ENCODE peak calls at places on chromosomes 12 and 14, in ten cellular contexts. G is Peyer's patch, L is HCT116, N is AG10803, F is choroid plexus epithelial cell, V is neural progenitor cell, O is suprapubic skin, D is fibroblast of pulmonary artery, S is fibroblast of villous mesenchyme, Z is fibroblast of the aortic adventitia. A is an unnamed sample.

GRCh38 chr12:53427905-53428594 is 4.4 kb downstream of the AMHR2 start:
- DNase-seq in G (no peak), L (peak), N (peak), F (peak), V (no peak), O (no peak), D (peak), S (peak), Z (peak), A (peak)

GRCh38 chr14:50008562-50009355 is 107.6 kb downstream of the VCPKMT start:
- DNase-seq in G (no peak), L (no peak), N (no peak), F (peak), V (no peak), O (no peak), D (no peak), S (no peak), Z (no peak), A (no peak)

GRCh38 chr14:79571361-79571760 is 639.9 kb downstream of the DIO2 start:
- DNase-seq in G (no peak), L (no peak), N (no peak), F (peak), V (peak), O (no peak), D (peak), S (no peak), Z (no peak), A (no peak)

GRCh38 chr14:77557391-77557790 is 58.8 kb upstream of the ISM2 start:
- DNase-seq in G (no peak), L (no peak), N (no peak), F (no peak), V (no peak), O (no peak), D (no peak), S (no peak), Z (no peak), A (no peak)

GRCh38 chr12:25023808-25024207 is 74.9 kb upstream of the BCAT1 start:
- DNase-seq in G (no peak), L (no peak), N (no peak), F (no peak), V (no peak), O (no peak), D (no peak), S (no peak), Z (no peak), A (no peak)

GRCh38 chr14:34081576-34082136 is 130.8 kb upstream of the EGLN3 start:
- DNase-seq in G (no peak), L (peak), N (peak), F (peak), V (no peak), O (no peak), D (peak), S (peak), Z (peak), A (no peak)

GRCh38 chr12:121005346-121005815 is 10.9 kb downstream of the C12orf43 start:
- DNase-seq in G (peak), L (peak), N (peak), F (peak), V (peak), O (no peak), D (peak), S (peak), Z (peak), A (no peak)

GRCh38 chr14:51448831-51449665 is 202.7 kb upstream of the FRMD6 start:
- DNase-seq in G (no peak), L (no peak), N (peak), F (peak), V (no peak), O (no peak), D (peak), S (peak), Z (peak), A (peak)

GRCh38 chr12:55446334-55446733 is 2.5 kb downstream of the OR6C2 start:
- DNase-seq in G (no peak), L (no peak), N (no peak), F (no peak), V (no peak), O (no peak), D (no peak), S (no peak), Z (no peak), A (no peak)

GRCh38 chr12:57836442-57837375 is 9.8 kb downstream of the CTDSP2 start:
- DNase-seq in G (no peak), L (no peak), N (peak), F (peak), V (peak), O (no peak), D (peak), S (peak), Z (peak), A (no peak)

GRCh38 chr14:68440776-68441175 is 352.1 kb downstream of the ZFP36L1 start:
- DNase-seq in G (no peak), L (no peak), N (peak), F (no peak), V (no peak), O (no peak), D (no peak), S (no peak), Z (no peak), A (no peak)

GRCh38 chr12:20305470-20305869 is 62.9 kb upstream of the PDE3A start:
- DNase-seq in G (no peak), L (no peak), N (no peak), F (peak), V (no peak), O (no peak), D (peak), S (no peak), Z (no peak), A (no peak)

GRCh38 chr12:56071648-56072047 is 8.3 kb upstream of the ERBB3 start:
- DNase-seq in G (no peak), L (no peak), N (peak), F (peak), V (no peak), O (no peak), D (peak), S (peak), Z (peak), A (no peak)

GRCh38 chr14:28661171-28661772 is 105.3 kb upstream of the FOXG1 start:
- DNase-seq in G (no peak), L (no peak), N (peak), F (peak), V (peak), O (no peak), D (peak), S (no peak), Z (peak), A (peak)

GRCh38 chr12:120884644-120885043 is 19.5 kb downstream of the SPPL3 start:
- DNase-seq in G (no peak), L (no peak), N (no peak), F (no peak), V (no peak), O (no peak), D (no peak), S (no peak), Z (no peak), A (no peak)

GRCh38 chr14:73058923-73059311 is 583 bp downstream of the RBM25 start:
- DNase-seq in G (no peak), L (no peak), N (peak), F (peak), V (peak), O (peak), D (no peak), S (peak), Z (no peak), A (no peak)

GRCh38 chr12:124550123-124551089 is 17.0 kb downstream of the NCOR2 start:
- DNase-seq in G (no peak), L (no peak), N (no peak), F (no peak), V (no peak), O (no peak), D (no peak), S (no peak), Z (peak), A (no peak)

GRCh38 chr14:104248203-104249055 is 110.0 kb downstream of the KIF26A start:
- DNase-seq in G (no peak), L (no peak), N (no peak), F (no peak), V (no peak), O (peak), D (no peak), S (no peak), Z (no peak), A (no peak)

GRCh38 chr12:29220632-29221336 is 71.7 kb downstream of the FAR2 start:
- DNase-seq in G (no peak), L (peak), N (no peak), F (no peak), V (no peak), O (no peak), D (no peak), S (peak), Z (no peak), A (no peak)

GRCh38 chr12:82686223-82687019 is at the start of gene TMTC2:
- DNase-seq in G (peak), L (peak), N (peak), F (peak), V (peak), O (peak), D (peak), S (peak), Z (peak), A (peak)
- TF ChIP-seq CTCF in G (no peak), L (no peak), N (no peak), F (no peak), V (no peak), O (no peak), D (no peak), S (no peak), Z (no peak), A (no peak)

GRCh38 chr14:21534576-21534975 is 8.4 kb upstream of the SALL2 start:
- DNase-seq in G (no peak), L (no peak), N (no peak), F (peak), V (peak), O (no peak), D (no peak), S (no peak), Z (no peak), A (no peak)
- H3K4me3 ChIP-seq in G (no peak), L (no peak), N (no peak), F (no peak), V (peak), O (no peak), D (no peak), S (no peak), Z (no peak), A (no peak)

GRCh38 chr12:103840881-103841689 is at the start of gene NT5DC3:
- DNase-seq in G (peak), L (peak), N (peak), F (peak), V (peak), O (peak), D (peak), S (peak), Z (peak), A (no peak)
- TF ChIP-seq CTCF in G (no peak), L (no peak), N (no peak), F (no peak), V (no peak), O (no peak), D (no peak), S (no peak), Z (no peak), A (no peak)

GRCh38 chr14:39859314-39859713 is 427.1 kb upstream of the FBXO33 start:
- DNase-seq in G (no peak), L (no peak), N (no peak), F (no peak), V (no peak), O (no peak), D (no peak), S (no peak), Z (no peak), A (no peak)

GRCh38 chr14:39857656-39858055 is 425.4 kb upstream of the FBXO33 start:
- DNase-seq in G (no peak), L (no peak), N (no peak), F (no peak), V (no peak), O (no peak), D (no peak), S (no peak), Z (no peak), A (no peak)

GRCh38 chr14:39860837-39861236 is 428.6 kb upstream of the FBXO33 start:
- DNase-seq in G (no peak), L (no peak), N (no peak), F (no peak), V (no peak), O (no peak), D (no peak), S (no peak), Z (no peak), A (no peak)
- H3K4me3 ChIP-seq in G (no peak), L (no peak), N (no peak), F (no peak), V (no peak), O (no peak), D (no peak), S (no peak), Z (no peak), A (no peak)

DNA sequence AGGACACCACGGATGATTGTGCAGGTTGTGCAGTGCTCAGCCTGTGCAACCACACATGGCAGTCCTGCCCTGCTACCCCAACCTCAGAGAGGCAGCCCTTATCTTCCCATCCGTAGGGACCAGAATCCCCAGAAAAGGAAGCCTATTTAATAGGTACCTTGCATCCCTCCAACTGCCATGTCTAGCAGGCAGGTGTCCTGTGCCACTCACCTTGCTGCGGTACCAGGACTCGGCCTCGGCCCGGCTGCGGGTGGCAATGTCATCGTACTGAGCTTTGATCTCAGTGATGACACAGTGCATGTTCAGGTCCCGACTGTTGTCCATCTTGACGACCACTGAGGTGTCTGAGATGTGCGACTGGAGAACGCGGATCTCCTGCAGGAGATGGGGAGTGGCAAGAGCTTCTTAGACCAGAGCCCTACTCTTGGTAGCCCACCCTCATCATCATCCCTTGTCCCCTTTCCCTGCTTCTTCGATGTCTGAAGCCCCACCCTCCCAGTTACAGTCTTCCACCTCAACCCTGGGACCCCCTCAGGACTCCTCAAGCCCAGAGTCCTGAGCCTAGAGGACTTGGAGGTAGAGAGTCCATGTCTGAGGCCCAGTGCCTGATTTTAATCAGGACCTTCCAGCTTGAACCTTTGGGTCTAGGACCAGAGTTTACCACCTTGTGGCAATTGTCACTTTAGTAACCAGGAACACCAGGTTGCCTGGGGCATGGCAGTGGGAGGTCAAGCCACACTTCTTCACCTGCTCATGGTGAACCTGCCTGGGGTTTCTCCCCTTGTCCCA is 20.5 kb downstream of the KRT7 start:
- DNase-seq in G (no peak), L (no peak), N (no peak), F (no peak), V (no peak), O (no peak), D (no peak), S (no peak), Z (no peak), A (no peak)
- TF ChIP-seq CTCF in G (no peak), L (no peak), N (no peak), F (no peak), V (no peak), O (no peak), D (no peak), S (no peak), Z (no peak), A (no peak)